ENCODE peak calls at places on chromosomes 3 and 15, in four cellular contexts. Z is left lung, P is HFF-Myc, B is BE2C. Q is an unnamed sample.

GRCh38 chr3:152172465-152172864 is 96.3 kb upstream of the MBNL1 start:
- DNase-seq in Z (no peak), P (no peak), B (no peak), Q (no peak)

GRCh38 chr15:68409736-68410370 is 22.1 kb downstream of the ITGA11 start:
- DNase-seq in Z (no peak), P (no peak), B (no peak), Q (peak; percentile 77)

GRCh38 chr3:12400795-12401194 is 83.5 kb upstream of the TSEN2 start:
- DNase-seq in Z (no peak), P (no peak), B (no peak), Q (no peak)

GRCh38 chr15:84955089-84955848 is 26.4 kb upstream of the PDE8A start:
- DNase-seq in Z (peak; percentile 54), P (peak; percentile 33), B (peak; percentile 76), Q (no peak)

GRCh38 chr15:64156652-64157331 is 5.3 kb downstream of the SNX22 start:
- DNase-seq in Z (no peak), P (no peak), B (no peak), Q (no peak)

GRCh38 chr15:49624046-49624445 is 3.2 kb downstream of the DTWD1 start:
- DNase-seq in Z (no peak), P (no peak), B (no peak), Q (no peak)

GRCh38 chr3:18119866-18120265 is 305.3 kb downstream of the SATB1 start:
- DNase-seq in Z (no peak), P (no peak), B (no peak), Q (no peak)

GRCh38 chr3:61425356-61425755 is 136.0 kb upstream of the PTPRG start:
- DNase-seq in Z (no peak), P (no peak), B (no peak), Q (no peak)

GRCh38 chr3:61073532-61073931 is 177.7 kb downstream of the FHIT start:
- DNase-seq in Z (no peak), P (no peak), B (no peak), Q (no peak)

GRCh38 chr3:62312201-62312600 is 61.1 kb downstream of the FEZF2 start:
- DNase-seq in Z (no peak), P (no peak), B (no peak), Q (no peak)

GRCh38 chr15:97030251-97030650 is 699.8 kb downstream of the NR2F2 start:
- DNase-seq in Z (no peak), P (no peak), B (no peak), Q (no peak)
- TF ChIP-seq CTCF in Z (no peak), P (no peak), B (no peak), Q (no peak)

GRCh38 chr3:14141144-14141543 is 16.3 kb downstream of the TMEM43 start:
- DNase-seq in Z (no peak), P (no peak), B (no peak), Q (no peak)
- TF ChIP-seq CTCF in Z (no peak), P (no peak), B (no peak), Q (no peak)

GRCh38 chr15:22808761-22809280 is 22.4 kb downstream of the NIPA1 start:
- DNase-seq in Z (no peak), P (no peak), B (no peak), Q (no peak)

GRCh38 chr15:22810033-22810734 is 23.7 kb downstream of the NIPA1 start:
- DNase-seq in Z (no peak), P (no peak), B (no peak), Q (no peak)

GRCh38 chr15:22810735-22811338 is 24.4 kb downstream of the NIPA1 start:
- DNase-seq in Z (no peak), P (no peak), B (no peak), Q (no peak)

GRCh38 chr15:22813844-22814243 is 24.6 kb upstream of the NIPA2 start:
- DNase-seq in Z (no peak), P (no peak), B (no peak), Q (no peak)

DNA sequence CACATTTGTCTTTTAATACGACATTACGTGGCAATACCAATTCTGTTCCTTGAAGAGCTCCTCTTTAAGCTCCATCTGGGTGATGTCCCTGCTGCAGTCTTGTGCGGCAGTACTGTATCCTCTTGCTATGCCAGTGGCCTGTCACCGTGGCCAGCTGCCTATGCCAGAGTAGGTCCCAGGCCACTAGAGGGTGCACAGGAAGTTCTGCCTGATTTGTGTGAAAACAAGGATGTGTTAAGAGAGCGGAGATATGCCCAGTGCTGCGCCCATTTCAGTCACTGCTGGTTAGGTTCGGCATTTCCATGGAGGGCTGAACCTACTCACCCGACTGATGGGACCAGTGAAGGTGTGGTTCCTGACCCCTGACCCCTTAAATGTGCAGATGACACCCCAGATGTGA is 25.2 kb downstream of the NIPA1 start:
- DNase-seq in Z (no peak), P (no peak), B (peak; percentile 52), Q (no peak)
- TF ChIP-seq CTCF in Z (no peak), P (peak; percentile 44), B (peak; percentile 64), Q (peak; percentile 50)

DNA sequence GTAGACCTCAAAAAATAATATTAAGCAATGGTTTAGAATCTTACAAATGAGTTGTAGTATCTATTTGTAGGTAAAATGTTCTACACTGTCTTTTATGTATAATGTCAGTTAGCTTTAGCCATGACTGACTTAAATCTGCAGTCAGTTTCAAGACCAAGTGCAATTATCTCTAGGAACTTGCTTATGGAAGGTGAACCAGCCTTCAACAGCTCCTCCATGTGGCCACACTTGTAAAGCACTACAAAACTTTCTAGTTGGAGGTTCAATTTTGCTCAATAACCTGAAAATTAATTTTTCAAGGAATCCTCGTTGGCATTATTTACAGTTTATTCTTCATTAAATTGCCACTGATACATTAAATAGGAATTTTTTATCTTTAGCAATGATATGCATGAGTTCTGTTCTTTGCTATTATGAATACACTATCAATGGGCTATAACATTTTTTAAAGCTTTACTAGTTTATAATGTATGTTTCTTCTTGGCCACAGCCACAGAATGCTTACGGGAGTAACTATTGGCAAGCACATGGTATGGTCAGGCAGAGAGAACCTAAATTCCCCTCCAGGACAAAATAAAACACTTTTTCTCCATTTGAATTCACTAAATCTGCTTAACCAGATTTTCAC is 315.3 kb upstream of the UBE2E2 start:
- DNase-seq in Z (no peak), P (no peak), B (no peak), Q (no peak)
- TF ChIP-seq CTCF in Z (peak; percentile 52), P (peak; percentile 56), B (no peak), Q (peak; percentile 68)